ENCODE peak calls at places on chromosomes 2 and 18, in four cellular contexts. One of them, this sample, is unnamed. For H3K36me3, the result is how much of the 10 kb centered on the place peaks cover.

GRCh38 chr2:239349448-239350135 is 51.2 kb downstream of the HDAC4 start:
- DNase-seq in SK-N-SH: no peak
- DNase-seq in CD8-positive, alpha-beta memory T cell: no peak
- DNase-seq in heart left ventricle: no peak
- DNase-seq in this sample: no peak

GRCh38 chr2:154439156-154439555 is 259.3 kb upstream of the KCNJ3 start:
- DNase-seq in SK-N-SH: no peak
- DNase-seq in heart left ventricle: no peak
- DNase-seq in CD8-positive, alpha-beta memory T cell: no peak
- DNase-seq in this sample: no peak

GRCh38 chr18:79466591-79466990 is 70.9 kb downstream of the NFATC1 start:
- DNase-seq in heart left ventricle: no peak
- DNase-seq in SK-N-SH: no peak
- DNase-seq in CD8-positive, alpha-beta memory T cell: no peak
- DNase-seq in this sample: no peak

GRCh38 chr2:233091595-233092375 is 31.6 kb downstream of the INPP5D start:
- DNase-seq in SK-N-SH: no peak
- DNase-seq in CD8-positive, alpha-beta memory T cell: no peak
- DNase-seq in heart left ventricle: no peak
- DNase-seq in this sample: no peak

GRCh38 chr2:230975927-230976326 is 20.0 kb upstream of the SPATA3 start:
- DNase-seq in CD8-positive, alpha-beta memory T cell: no peak
- DNase-seq in SK-N-SH: no peak
- DNase-seq in heart left ventricle: no peak
- DNase-seq in this sample: no peak

GRCh38 chr18:56770097-56770496 is 118.9 kb downstream of the WDR7 start:
- DNase-seq in SK-N-SH: no peak
- DNase-seq in heart left ventricle: no peak
- DNase-seq in CD8-positive, alpha-beta memory T cell: no peak
- DNase-seq in this sample: no peak

GRCh38 chr2:216685327-216685875 is 9.9 kb downstream of the IGFBP5 start:
- DNase-seq in heart left ventricle: no peak
- DNase-seq in CD8-positive, alpha-beta memory T cell: no peak
- DNase-seq in SK-N-SH: no peak
- DNase-seq in this sample: no peak

GRCh38 chr2:62785216-62785615 is 79.7 kb downstream of the EHBP1 start:
- DNase-seq in CD8-positive, alpha-beta memory T cell: no peak
- DNase-seq in heart left ventricle: no peak
- DNase-seq in SK-N-SH: no peak
- DNase-seq in this sample: no peak

GRCh38 chr2:19321946-19322345 is 36.5 kb downstream of the OSR1 start:
- DNase-seq in SK-N-SH: no peak
- DNase-seq in CD8-positive, alpha-beta memory T cell: no peak
- DNase-seq in heart left ventricle: no peak
- DNase-seq in this sample: no peak

GRCh38 chr2:141554810-141555209 is 576.0 kb downstream of the LRP1B start:
- DNase-seq in heart left ventricle: no peak
- DNase-seq in CD8-positive, alpha-beta memory T cell: no peak
- DNase-seq in SK-N-SH: peak
- DNase-seq in this sample: peak

GRCh38 chr18:43129946-43130523 is 14.6 kb upstream of the RIT2 start:
- DNase-seq in SK-N-SH: peak
- DNase-seq in CD8-positive, alpha-beta memory T cell: no peak
- DNase-seq in heart left ventricle: no peak
- DNase-seq in this sample: peak

GRCh38 chr2:161171595-161171929 is 11.3 kb downstream of the TANK start:
- DNase-seq in heart left ventricle: no peak
- DNase-seq in SK-N-SH: no peak
- DNase-seq in CD8-positive, alpha-beta memory T cell: no peak
- DNase-seq in this sample: no peak

GRCh38 chr2:147364597-147364996 is 480.2 kb upstream of the ACVR2A start:
- DNase-seq in heart left ventricle: no peak
- DNase-seq in CD8-positive, alpha-beta memory T cell: peak
- DNase-seq in SK-N-SH: no peak
- DNase-seq in this sample: no peak

GRCh38 chr18:12246849-12247808 is 7.0 kb upstream of the CIDEA start:
- DNase-seq in heart left ventricle: no peak
- DNase-seq in CD8-positive, alpha-beta memory T cell: no peak
- DNase-seq in SK-N-SH: peak
- DNase-seq in this sample: no peak

GRCh38 chr2:148458171-148458570 is 186.4 kb upstream of the EPC2 start:
- DNase-seq in CD8-positive, alpha-beta memory T cell: no peak
- DNase-seq in SK-N-SH: no peak
- DNase-seq in heart left ventricle: no peak
- DNase-seq in this sample: no peak

GRCh38 chr2:139940701-139941100 is 1160.5 kb upstream of the NXPH2 start:
- DNase-seq in SK-N-SH: no peak
- DNase-seq in CD8-positive, alpha-beta memory T cell: no peak
- DNase-seq in heart left ventricle: no peak
- DNase-seq in this sample: no peak

GRCh38 chr2:188675391-188676011 is 298.7 kb upstream of the COL3A1 start:
- DNase-seq in SK-N-SH: no peak
- DNase-seq in heart left ventricle: no peak
- DNase-seq in CD8-positive, alpha-beta memory T cell: no peak
- DNase-seq in this sample: peak

GRCh38 chr2:240294514-240294913 is 140.9 kb upstream of the GPC1 start:
- DNase-seq in SK-N-SH: no peak
- DNase-seq in heart left ventricle: no peak
- DNase-seq in CD8-positive, alpha-beta memory T cell: no peak
- DNase-seq in this sample: no peak

GRCh38 chr18:77106331-77106730 is 26.3 kb downstream of the MBP start:
- DNase-seq in SK-N-SH: no peak
- DNase-seq in heart left ventricle: no peak
- DNase-seq in CD8-positive, alpha-beta memory T cell: peak
- DNase-seq in this sample: no peak

GRCh38 chr2:121860033-121860810 is 104.8 kb downstream of the TSN start:
- DNase-seq in SK-N-SH: no peak
- DNase-seq in heart left ventricle: no peak
- DNase-seq in CD8-positive, alpha-beta memory T cell: no peak
- DNase-seq in this sample: no peak

GRCh38 chr2:27716301-27717069 is 52.8 kb downstream of the SLC4A1AP start:
- DNase-seq in SK-N-SH: no peak
- DNase-seq in heart left ventricle: no peak
- DNase-seq in CD8-positive, alpha-beta memory T cell: no peak
- DNase-seq in this sample: no peak

GRCh38 chr2:217325810-217326209 is 465.9 kb upstream of the TNP1 start:
- DNase-seq in heart left ventricle: no peak
- DNase-seq in CD8-positive, alpha-beta memory T cell: no peak
- DNase-seq in SK-N-SH: no peak
- DNase-seq in this sample: no peak

GRCh38 chr2:71486881-71487640 is 33.7 kb downstream of the DYSF start:
- DNase-seq in heart left ventricle: no peak
- DNase-seq in CD8-positive, alpha-beta memory T cell: no peak
- DNase-seq in SK-N-SH: no peak
- DNase-seq in this sample: no peak

GRCh38 chr2:37189452-37190153 is 1.1 kb upstream of the SULT6B1 start:
- DNase-seq in SK-N-SH: no peak
- DNase-seq in heart left ventricle: no peak
- DNase-seq in CD8-positive, alpha-beta memory T cell: no peak
- DNase-seq in this sample: peak

GRCh38 chr2:27977623-27978312 is 87.2 kb downstream of the BABAM2 start:
- DNase-seq in CD8-positive, alpha-beta memory T cell: no peak
- DNase-seq in heart left ventricle: no peak
- DNase-seq in SK-N-SH: no peak
- DNase-seq in this sample: peak

GRCh38 chr18:54532962-54533361 is 58.1 kb upstream of the DYNAP start:
- DNase-seq in CD8-positive, alpha-beta memory T cell: no peak
- DNase-seq in heart left ventricle: no peak
- DNase-seq in SK-N-SH: no peak
- DNase-seq in this sample: no peak

GRCh38 chr2:197264332-197264731 is 46.2 kb downstream of the ANKRD44 start:
- DNase-seq in CD8-positive, alpha-beta memory T cell: no peak
- DNase-seq in SK-N-SH: no peak
- DNase-seq in heart left ventricle: no peak
- DNase-seq in this sample: peak

GRCh38 chr18:8045160-8045885 is 478.2 kb downstream of the PTPRM start:
- DNase-seq in heart left ventricle: no peak
- DNase-seq in SK-N-SH: no peak
- DNase-seq in CD8-positive, alpha-beta memory T cell: no peak
- DNase-seq in this sample: no peak

DNA sequence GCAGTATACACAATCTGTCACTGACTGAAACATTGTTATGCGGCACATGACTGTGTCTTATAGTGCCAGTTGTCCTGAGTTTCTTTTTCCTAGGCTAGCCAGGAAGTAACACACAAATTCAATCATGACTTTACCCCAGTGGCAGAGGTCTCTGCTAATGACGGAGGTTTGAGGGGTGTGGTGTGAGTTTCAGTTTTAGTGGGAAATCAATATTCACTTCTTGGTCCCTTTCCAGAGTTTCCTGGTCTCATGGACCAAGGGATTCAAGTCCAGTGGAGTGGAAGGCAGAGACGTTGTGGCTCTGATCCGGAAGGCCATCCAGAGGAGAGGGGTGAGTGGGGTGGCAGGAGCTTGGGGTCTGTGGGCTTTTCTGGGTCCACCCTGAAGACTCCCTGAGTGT is 39.1 kb downstream of the HK2 start:
- DNase-seq in heart left ventricle: no peak
- DNase-seq in CD8-positive, alpha-beta memory T cell: no peak
- DNase-seq in SK-N-SH: no peak
- DNase-seq in this sample: no peak
- H3K36me3 ChIP-seq in heart left ventricle: under half
- H3K36me3 ChIP-seq in CD8-positive, alpha-beta memory T cell: under half
- H3K36me3 ChIP-seq in SK-N-SH: under half
- H3K36me3 ChIP-seq in this sample: under half

DNA sequence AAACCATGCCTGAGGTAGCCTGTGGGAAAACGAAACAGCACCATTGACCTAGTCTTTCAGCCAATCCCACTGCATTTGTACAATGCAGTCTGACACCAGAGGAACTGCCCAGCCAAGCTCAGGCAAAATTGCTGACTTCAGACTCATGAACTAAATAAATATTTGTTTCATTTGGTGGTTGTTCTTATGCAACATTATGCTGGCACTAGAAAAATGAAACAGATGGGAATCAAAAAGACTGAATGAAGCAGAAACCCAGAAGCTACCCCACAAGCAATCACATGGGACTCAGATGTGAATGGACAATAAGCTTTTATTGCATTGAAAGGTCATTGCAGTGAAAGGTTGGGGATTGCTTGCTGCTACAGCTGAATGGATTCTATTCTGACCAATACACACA is 1.7 kb downstream of the NAT8 start:
- DNase-seq in heart left ventricle: no peak
- DNase-seq in CD8-positive, alpha-beta memory T cell: no peak
- DNase-seq in SK-N-SH: no peak
- DNase-seq in this sample: no peak
- H3K36me3 ChIP-seq in heart left ventricle: under half
- H3K36me3 ChIP-seq in CD8-positive, alpha-beta memory T cell: under half
- H3K36me3 ChIP-seq in SK-N-SH: under half
- H3K36me3 ChIP-seq in this sample: under half

DNA sequence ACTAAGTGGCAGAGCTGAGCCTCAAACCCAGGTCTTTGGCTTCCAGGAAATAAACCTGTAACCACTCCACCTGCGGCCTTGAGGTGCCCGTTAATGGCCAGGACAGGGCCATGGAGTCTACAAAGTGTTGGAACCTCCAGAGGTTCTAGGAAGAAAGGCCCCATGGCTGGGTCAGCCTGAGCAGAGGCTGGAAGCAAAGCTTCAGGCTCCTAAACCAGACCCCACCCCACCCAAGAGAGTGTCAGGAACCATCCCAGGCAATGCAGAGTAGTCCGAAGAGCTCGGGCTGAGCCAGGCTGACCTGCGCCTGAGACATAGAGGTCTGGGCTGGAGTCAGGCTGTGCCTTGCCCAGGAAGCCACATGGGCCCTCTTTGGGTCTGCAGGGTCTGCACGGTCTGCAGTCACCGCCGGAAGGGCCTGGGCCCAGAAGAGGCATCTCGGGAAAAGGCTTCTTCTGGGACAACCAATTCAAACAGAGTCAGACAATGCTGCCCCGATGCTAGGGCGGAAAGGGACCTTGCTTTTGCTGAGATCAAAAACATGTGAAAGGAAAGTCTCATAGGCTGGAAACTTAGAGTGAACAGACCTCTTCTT is 6.4 kb downstream of the CIB4 start:
- DNase-seq in heart left ventricle: no peak
- DNase-seq in SK-N-SH: no peak
- DNase-seq in CD8-positive, alpha-beta memory T cell: no peak
- DNase-seq in this sample: no peak
- H3K36me3 ChIP-seq in heart left ventricle: under half
- H3K36me3 ChIP-seq in SK-N-SH: under half
- H3K36me3 ChIP-seq in CD8-positive, alpha-beta memory T cell: under half
- H3K36me3 ChIP-seq in this sample: under half

GRCh38 chr18:58983260-58983659 is 118.6 kb downstream of the ZNF532 start:
- DNase-seq in CD8-positive, alpha-beta memory T cell: no peak
- DNase-seq in SK-N-SH: no peak
- DNase-seq in heart left ventricle: no peak
- DNase-seq in this sample: no peak
- H3K36me3 ChIP-seq in CD8-positive, alpha-beta memory T cell: under half
- H3K36me3 ChIP-seq in SK-N-SH: under half
- H3K36me3 ChIP-seq in heart left ventricle: half or more
- H3K36me3 ChIP-seq in this sample: half or more

GRCh38 chr18:31631526-31631925 is 39.8 kb downstream of the TTR start:
- DNase-seq in SK-N-SH: no peak
- DNase-seq in CD8-positive, alpha-beta memory T cell: no peak
- DNase-seq in heart left ventricle: no peak
- DNase-seq in this sample: no peak

GRCh38 chr18:31624892-31625640 is 33.4 kb downstream of the TTR start:
- DNase-seq in CD8-positive, alpha-beta memory T cell: no peak
- DNase-seq in heart left ventricle: no peak
- DNase-seq in SK-N-SH: no peak
- DNase-seq in this sample: no peak

GRCh38 chr18:31632356-31632755 is 40.7 kb downstream of the TTR start:
- DNase-seq in SK-N-SH: no peak
- DNase-seq in CD8-positive, alpha-beta memory T cell: no peak
- DNase-seq in heart left ventricle: no peak
- DNase-seq in this sample: no peak

GRCh38 chr18:31630549-31630948 is 38.9 kb downstream of the TTR start:
- DNase-seq in SK-N-SH: no peak
- DNase-seq in CD8-positive, alpha-beta memory T cell: no peak
- DNase-seq in heart left ventricle: no peak
- DNase-seq in this sample: no peak

DNA sequence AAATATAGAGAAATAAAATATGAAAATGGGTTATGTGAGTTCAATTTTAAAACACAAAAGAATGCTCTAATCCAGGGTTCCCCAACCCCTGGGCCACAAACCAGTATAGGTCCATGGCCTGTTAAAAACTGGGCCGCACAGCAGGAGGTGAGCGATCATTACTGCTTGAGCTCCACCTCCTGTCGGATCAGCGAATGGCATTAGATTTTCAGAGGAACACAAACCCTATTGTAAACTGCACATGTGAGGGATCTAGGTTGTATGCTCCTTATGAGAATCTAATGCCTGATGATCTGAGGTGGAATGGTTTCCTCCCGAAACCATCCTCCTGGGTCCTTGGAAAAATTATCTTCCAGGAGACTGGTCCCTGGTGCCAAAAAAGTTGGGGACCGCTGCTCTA is 34.7 kb downstream of the TTR start:
- DNase-seq in heart left ventricle: no peak
- DNase-seq in SK-N-SH: no peak
- DNase-seq in CD8-positive, alpha-beta memory T cell: no peak
- DNase-seq in this sample: no peak
- H3K36me3 ChIP-seq in heart left ventricle: under half
- H3K36me3 ChIP-seq in SK-N-SH: under half
- H3K36me3 ChIP-seq in CD8-positive, alpha-beta memory T cell: under half
- H3K36me3 ChIP-seq in this sample: under half

This sample was measured in SJSA1.